ENCODE peak calls at places on chromosomes 12 and 14, in six cellular contexts. Q, Z, R, Y, D and M are unnamed samples.

GRCh38 chr12:40565029-40565633 is 127.1 kb upstream of the CNTN1 start:
- DNase-seq in D (no peak), Y (no peak), Z (no peak), R (no peak), Q (no peak), M (no peak)

GRCh38 chr12:109394891-109395290 is 47.2 kb downstream of the MYO1H start:
- DNase-seq in D (no peak), Z (no peak), Y (no peak), Q (no peak), R (no peak), M (no peak)

GRCh38 chr12:92036061-92036620 is 109.5 kb downstream of the BTG1 start:
- DNase-seq in R (no peak), Q (no peak), Y (no peak), Z (no peak), D (no peak), M (no peak)

GRCh38 chr14:100223332-100224171 is 15.4 kb upstream of the YY1 start:
- DNase-seq in R (peak), D (no peak), Q (no peak), Y (no peak), Z (no peak), M (no peak)

GRCh38 chr14:56273151-56273550 is 154.9 kb downstream of the PELI2 start:
- DNase-seq in Q (no peak), Y (peak), D (no peak), R (no peak), Z (no peak), M (no peak)

GRCh38 chr14:46571970-46572369 is 79.6 kb downstream of the RPL10L start:
- DNase-seq in D (no peak), Y (no peak), R (no peak), Q (no peak), Z (no peak), M (no peak)

GRCh38 chr12:177980-178714 is 35.8 kb downstream of the SLC6A12 start:
- DNase-seq in R (no peak), Z (no peak), Q (no peak), D (no peak), Y (no peak), M (no peak)

GRCh38 chr12:122081697-122082221 is 3.2 kb downstream of the MLXIP start:
- DNase-seq in Z (peak), Y (peak), D (peak), R (no peak), Q (peak), M (peak)